ENCODE peak calls at places on chromosomes 1 and 21, in seven cellular contexts. E, R, J, V, F, Z and K are unnamed samples.

GRCh38 chr1:36253463-36253862 is 29.2 kb downstream of the THRAP3 start:
- DNase-seq in E (no peak), R (no peak), J (no peak), V (peak; percentile 80), F (no peak), Z (no peak), K (no peak)

GRCh38 chr1:98981917-98982513 is 22.6 kb downstream of the PLPPR5 start:
- DNase-seq in E (no peak), R (no peak), J (no peak), V (peak; percentile 75), F (no peak), Z (no peak), K (no peak)

GRCh38 chr1:33175865-33176264 is 6.0 kb downstream of the TRIM62 start:
- DNase-seq in E (no peak), R (no peak), J (no peak), V (no peak), F (no peak), Z (no peak), K (no peak)

GRCh38 chr1:168897249-168897648 is 168.2 kb upstream of the DPT start:
- DNase-seq in E (no peak), R (no peak), J (no peak), V (peak; percentile 21), F (no peak), Z (no peak), K (no peak)

GRCh38 chr1:179166663-179167417 is 62.6 kb downstream of the ABL2 start:
- DNase-seq in E (no peak), R (no peak), J (no peak), V (peak; percentile 60), F (no peak), Z (no peak), K (peak; percentile 68)

GRCh38 chr1:226064816-226065248 is 2.3 kb downstream of the H3-3A start:
- DNase-seq in E (peak; percentile 46), R (no peak), J (peak; percentile 65), V (peak; percentile 76), F (peak; percentile 58), Z (peak; percentile 74), K (no peak)

GRCh38 chr1:16155537-16156410 is at the start of gene EPHA2:
- DNase-seq in E (peak; percentile 87), R (peak; percentile 91), J (peak; percentile 91), V (peak; percentile 63), F (peak; percentile 94), Z (no peak), K (peak; percentile 65)

GRCh38 chr1:161199506-161200119 is 759 bp upstream of the ADAMTS4 start:
- DNase-seq in E (peak; percentile 60), R (no peak), J (no peak), V (no peak), F (no peak), Z (no peak), K (no peak)

GRCh38 chr1:81613803-81614202 is 186.9 kb upstream of the ADGRL2 start:
- DNase-seq in E (no peak), R (no peak), J (no peak), V (no peak), F (no peak), Z (no peak), K (no peak)

GRCh38 chr1:245583575-245584330 is 429.0 kb downstream of the KIF26B start:
- DNase-seq in E (no peak), R (no peak), J (peak; percentile 26), V (peak; percentile 24), F (no peak), Z (no peak), K (no peak)

GRCh38 chr1:11682287-11682771 is 1.4 kb upstream of the MAD2L2 start:
- DNase-seq in E (no peak), R (no peak), J (no peak), V (no peak), F (no peak), Z (no peak), K (no peak)

GRCh38 chr1:221515496-221515895 is 226.4 kb downstream of the DUSP10 start:
- DNase-seq in E (no peak), R (no peak), J (no peak), V (no peak), F (no peak), Z (no peak), K (no peak)

GRCh38 chr1:73161418-73161817 is 879.1 kb upstream of the NEGR1 start:
- DNase-seq in E (no peak), R (no peak), J (no peak), V (no peak), F (no peak), Z (no peak), K (no peak)

GRCh38 chr1:115277276-115277675 is 60.8 kb downstream of the NGF start:
- DNase-seq in E (no peak), R (no peak), J (peak; percentile 9), V (peak; percentile 97), F (no peak), Z (no peak), K (no peak)

GRCh38 chr1:222247811-222248310 is 300.0 kb downstream of the HHIPL2 start:
- DNase-seq in E (no peak), R (no peak), J (no peak), V (no peak), F (no peak), Z (no peak), K (no peak)

GRCh38 chr1:207951652-207952051 is 40.7 kb upstream of the CD34 start:
- DNase-seq in E (no peak), R (no peak), J (no peak), V (no peak), F (no peak), Z (no peak), K (no peak)

GRCh38 chr1:193058529-193059281 is 455 bp downstream of the UCHL5 start:
- DNase-seq in E (no peak), R (peak; percentile 70), J (peak; percentile 42), V (peak; percentile 59), F (peak; percentile 54), Z (peak; percentile 91), K (no peak)

GRCh38 chr1:2214541-2215241 is 13.4 kb upstream of the SKI start:
- DNase-seq in E (peak; percentile 88), R (peak; percentile 58), J (no peak), V (no peak), F (peak; percentile 17), Z (no peak), K (no peak)

GRCh38 chr1:63691672-63692425 is 82.0 kb upstream of the ROR1 start:
- DNase-seq in E (peak; percentile 28), R (no peak), J (peak; percentile 91), V (peak; percentile 96), F (peak; percentile 62), Z (peak; percentile 68), K (peak; percentile 88)

GRCh38 chr21:27058673-27059365 is 91.9 kb upstream of the ADAMTS5 start:
- DNase-seq in E (no peak), R (no peak), J (no peak), V (peak; percentile 43), F (no peak), Z (no peak), K (no peak)

GRCh38 chr1:154342836-154343472 is 17.6 kb downstream of the ATP8B2 start:
- DNase-seq in E (no peak), R (no peak), J (no peak), V (no peak), F (peak; percentile 61), Z (no peak), K (no peak)

GRCh38 chr1:29120955-29121485 is 2.7 kb downstream of the TMEM200B start:
- DNase-seq in E (peak; percentile 62), R (peak; percentile 67), J (peak; percentile 56), V (peak; percentile 49), F (peak; percentile 61), Z (peak; percentile 70), K (no peak)
- TF ChIP-seq CTCF in E (no peak), R (peak; percentile 21), J (peak; percentile 50), V (peak; percentile 30), F (peak; percentile 73), Z (peak; percentile 74), K (peak; percentile 67)

DNA sequence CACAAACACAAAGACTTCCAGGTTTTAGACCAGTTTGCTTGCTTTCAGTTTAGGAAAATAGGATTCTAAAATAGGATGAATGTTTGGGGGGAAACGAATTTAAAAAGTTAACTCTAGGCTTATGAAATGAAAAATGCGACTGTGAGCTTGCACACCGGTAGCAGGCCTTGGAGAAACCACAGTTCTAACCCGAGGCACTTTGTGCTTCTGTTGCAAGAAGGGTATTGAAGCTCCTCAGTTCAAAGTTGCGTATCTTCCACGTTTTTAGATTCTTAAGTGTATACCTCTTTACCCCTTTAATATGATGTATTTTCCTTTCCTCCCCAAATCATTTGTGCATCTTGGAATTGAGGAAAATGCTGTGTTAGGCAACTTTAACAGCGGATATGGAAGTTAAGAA is 2.4 kb downstream of the MRPS6 start:
- DNase-seq in E (no peak), R (no peak), J (no peak), V (no peak), F (no peak), Z (no peak), K (no peak)
- H3K4me3 ChIP-seq in E (no peak overlapping the region), R (no peak overlapping the region), J (no peak overlapping the region), V (no peak overlapping the region), F (peak overlapping the region; percentile 87), Z (no peak overlapping the region), K (peak overlapping the region; percentile 74)

DNA sequence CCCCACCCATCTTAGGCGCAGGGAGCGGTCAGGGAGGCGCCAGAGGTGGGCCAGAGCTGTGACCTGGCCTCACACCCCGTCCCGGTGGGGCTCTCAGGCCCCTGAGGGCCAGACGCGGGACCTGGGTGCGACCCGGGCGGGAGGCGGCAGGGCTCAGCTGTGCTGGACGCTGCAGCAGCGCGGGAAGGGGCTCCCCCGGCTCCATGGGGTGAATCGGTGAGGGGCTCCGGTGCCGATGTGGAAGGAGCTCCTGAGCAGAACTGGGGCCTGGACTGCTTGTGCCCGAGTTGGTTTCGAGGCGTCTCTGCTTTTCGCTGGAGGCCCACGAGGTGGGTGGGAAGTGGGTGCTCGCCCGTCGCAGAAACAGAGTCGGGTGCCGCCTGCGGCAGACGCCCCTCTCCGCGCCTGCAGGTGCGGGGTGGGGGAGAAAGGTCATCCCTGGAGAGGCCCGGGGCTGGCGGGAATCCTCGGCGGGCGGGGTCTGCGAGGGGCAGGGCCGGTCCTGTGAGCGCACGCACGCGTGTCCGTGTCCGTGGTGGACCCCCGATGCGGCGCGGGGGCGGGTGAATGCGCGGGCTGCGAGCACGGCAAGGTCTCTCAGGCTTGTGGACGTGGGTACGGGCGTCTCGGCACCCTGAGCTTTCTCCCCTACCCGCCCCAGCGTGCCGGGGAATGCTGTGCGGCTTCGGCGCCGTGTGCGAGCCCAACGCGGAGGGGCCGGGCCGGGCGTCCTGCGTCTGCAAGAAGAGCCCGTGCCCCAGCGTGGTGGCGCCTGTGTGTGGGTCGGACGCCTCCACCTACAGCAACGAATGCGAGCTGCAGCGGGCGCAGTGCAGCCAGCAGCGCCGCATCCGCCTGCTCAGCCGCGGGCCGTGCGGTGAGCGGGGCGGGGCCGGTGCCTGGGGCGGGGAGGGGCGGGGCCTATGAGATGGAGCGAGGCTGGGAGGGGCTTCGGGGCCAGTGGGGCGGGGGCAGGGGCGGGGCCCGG is 20.4 kb downstream of the AGRN start:
- DNase-seq in E (peak; percentile 77), R (peak; percentile 86), J (peak; percentile 74), V (peak; percentile 59), F (peak; percentile 82), Z (peak; percentile 86), K (peak; percentile 52)
- TF ChIP-seq CTCF in E (no peak), R (no peak), J (no peak), V (no peak), F (no peak), Z (no peak), K (peak; percentile 22)

GRCh38 chr21:43984905-43985689 is 27.0 kb upstream of the TRAPPC10 start:
- DNase-seq in E (no peak), R (no peak), J (no peak), V (peak; percentile 10), F (no peak), Z (peak; percentile 22), K (peak; percentile 8)
- H3K4me3 ChIP-seq in E (no peak overlapping the region), R (no peak overlapping the region), J (no peak overlapping the region), V (no peak overlapping the region), F (no peak overlapping the region), Z (no peak overlapping the region), K (no peak overlapping the region)